ENCODE peak calls at places on chromosomes 1 and 21, in five cellular contexts. L, P, J, V and A are unnamed samples.

GRCh38 chr1:34928865-34929496 is 469 bp downstream of the DLGAP3 start:
- DNase-seq in P (peak; percentile 8), V (no peak), L (no peak), J (no peak), A (no peak)

GRCh38 chr1:205585835-205586785 is 45.7 kb downstream of the ELK4 start:
- DNase-seq in V (no peak), L (no peak), J (no peak), P (no peak), A (no peak)

GRCh38 chr21:42081138-42081537 is 10.0 kb downstream of the UMODL1 start:
- DNase-seq in P (no peak), J (no peak), V (no peak), L (no peak), A (no peak)

GRCh38 chr1:65725064-65725463 is 67.6 kb upstream of the PDE4B start:
- DNase-seq in P (no peak), V (no peak), L (no peak), J (no peak), A (no peak)

GRCh38 chr21:42834730-42835191 is 44.6 kb downstream of the WDR4 start:
- DNase-seq in L (no peak), V (no peak), P (no peak), J (no peak), A (no peak)

GRCh38 chr1:115874929-115875328 is 34.0 kb upstream of the NHLH2 start:
- DNase-seq in P (no peak), V (no peak), L (no peak), J (peak; percentile 49), A (no peak)

GRCh38 chr21:46158666-46159300 is 3.4 kb upstream of the FTCD start:
- DNase-seq in V (no peak), L (no peak), P (no peak), J (no peak), A (no peak)

GRCh38 chr1:234696986-234697385 is 87.0 kb upstream of the IRF2BP2 start:
- DNase-seq in J (peak; percentile 73), P (no peak), V (no peak), L (no peak), A (no peak)

GRCh38 chr1:200409203-200409760 is 554 bp downstream of the ZNF281 start:
- DNase-seq in L (peak; percentile 65), P (peak; percentile 57), J (peak; percentile 30), V (no peak), A (no peak)

DNA sequence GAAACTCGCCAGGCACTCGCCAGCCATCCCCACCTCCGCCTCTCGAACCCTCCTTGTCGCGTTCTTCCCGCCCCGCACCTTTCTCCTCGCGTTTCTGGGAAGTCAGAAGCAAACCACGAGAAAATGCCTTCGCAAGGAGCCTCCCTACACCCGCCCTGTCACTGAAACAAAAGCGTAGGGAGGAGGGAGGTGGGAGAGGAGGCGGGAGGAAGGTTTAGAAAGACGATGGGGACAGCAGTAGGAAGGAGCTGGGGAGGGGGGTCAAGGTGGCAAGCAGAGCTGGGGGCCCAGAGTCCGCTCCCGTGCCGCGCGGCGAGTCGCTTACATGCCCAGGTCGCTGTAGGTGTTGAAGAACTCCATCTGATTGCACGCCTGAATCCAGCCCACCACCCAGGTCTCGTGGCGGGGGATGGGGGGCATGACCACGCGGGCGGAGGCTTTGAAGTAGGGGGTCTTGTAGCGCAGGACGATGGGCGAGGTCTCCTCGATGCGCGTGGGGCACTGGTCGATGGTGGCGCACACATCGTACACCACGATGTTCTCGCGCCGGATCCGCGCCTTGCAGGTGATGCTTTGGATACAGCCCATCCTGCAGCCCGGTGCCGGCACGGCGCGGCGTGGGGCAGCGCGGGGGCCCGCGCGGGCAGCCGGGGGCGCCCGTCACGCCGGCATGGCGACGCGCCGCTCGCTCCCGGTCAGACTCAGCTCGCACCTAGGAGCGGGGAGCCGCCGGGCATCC is 971 bp downstream of the FAM78B start:
- DNase-seq in J (peak; percentile 47), P (peak; percentile 7), L (peak; percentile 50), V (no peak), A (no peak)
- H3K4me3 ChIP-seq in J (peak overlapping the region; percentile 74), P (no peak overlapping the region), L (peak overlapping the region; percentile 65), V (peak overlapping the region; percentile 69), A (peak overlapping the region; percentile 70)

DNA sequence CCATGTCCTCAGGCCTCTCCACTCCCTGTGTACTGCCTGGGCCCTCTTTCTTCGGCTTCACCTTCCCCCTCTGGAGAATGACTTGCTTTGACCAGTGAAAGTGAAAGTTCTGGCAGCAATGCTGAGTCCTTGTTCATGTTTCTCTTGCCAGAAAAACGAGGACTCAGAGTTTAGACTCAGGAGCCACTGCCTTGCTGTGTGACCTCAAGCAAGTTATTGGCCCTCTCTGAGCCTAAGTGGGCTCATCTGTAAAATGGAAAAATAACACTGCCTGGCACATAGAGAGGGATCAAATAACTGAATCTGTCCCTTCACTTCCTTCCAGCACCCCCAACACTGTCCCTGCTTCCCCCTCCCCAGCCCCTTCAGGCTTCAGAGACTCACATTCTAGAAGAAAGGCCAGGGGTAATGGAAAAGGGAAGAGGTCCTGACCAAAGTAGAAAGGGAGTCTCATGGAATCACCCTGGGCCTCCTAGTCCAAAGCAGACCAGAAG is 1.6 kb downstream of the C1QA start:
- DNase-seq in L (no peak), J (no peak), P (no peak), V (no peak), A (no peak)
- H3K4me3 ChIP-seq in L (peak overlapping the region; percentile 46), J (no peak overlapping the region), P (no peak overlapping the region), V (no peak overlapping the region), A (no peak overlapping the region)

DNA sequence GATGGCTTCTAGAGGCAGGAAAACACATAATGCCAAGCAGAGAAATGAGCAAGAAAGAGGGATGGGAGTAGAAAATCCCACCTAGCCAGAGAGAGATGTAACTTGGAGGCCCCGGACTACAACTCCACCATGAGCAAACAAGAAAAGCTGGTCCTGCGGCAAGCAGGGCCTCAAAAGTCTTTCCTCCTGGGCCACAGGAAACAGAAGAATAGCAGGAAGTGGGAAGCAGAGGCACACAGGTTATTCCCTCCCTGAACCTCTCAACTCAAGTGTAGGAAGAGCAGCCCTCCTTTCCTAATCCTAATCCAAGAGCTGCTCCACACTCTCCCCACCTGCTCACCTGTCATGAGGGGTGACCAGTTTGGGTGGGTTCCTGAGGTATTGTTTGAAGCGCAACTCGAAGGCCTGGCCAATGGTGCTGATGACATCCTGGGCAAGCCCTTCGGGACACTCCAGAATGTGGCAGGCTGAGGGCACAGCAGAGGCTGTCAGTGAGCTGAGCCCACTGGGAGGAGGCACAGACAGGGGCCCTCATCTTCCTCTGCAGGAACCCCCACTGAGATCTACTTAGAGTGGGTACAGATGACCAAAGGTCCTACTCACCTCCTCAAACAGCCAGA is 3.1 kb downstream of the SHC1 start:
- DNase-seq in J (no peak), V (no peak), P (no peak), L (no peak), A (no peak)
- H3K4me3 ChIP-seq in J (peak overlapping the region; percentile 17), V (no peak overlapping the region), P (no peak overlapping the region), L (no peak overlapping the region), A (no peak overlapping the region)

GRCh38 chr1:179879797-179880196 is 2.2 kb upstream of the TOR1AIP2 start:
- DNase-seq in P (no peak), J (no peak), V (no peak), L (no peak), A (no peak)
- H3K4me3 ChIP-seq in P (no peak overlapping the region), J (no peak overlapping the region), V (no peak overlapping the region), L (no peak overlapping the region), A (no peak overlapping the region)

DNA sequence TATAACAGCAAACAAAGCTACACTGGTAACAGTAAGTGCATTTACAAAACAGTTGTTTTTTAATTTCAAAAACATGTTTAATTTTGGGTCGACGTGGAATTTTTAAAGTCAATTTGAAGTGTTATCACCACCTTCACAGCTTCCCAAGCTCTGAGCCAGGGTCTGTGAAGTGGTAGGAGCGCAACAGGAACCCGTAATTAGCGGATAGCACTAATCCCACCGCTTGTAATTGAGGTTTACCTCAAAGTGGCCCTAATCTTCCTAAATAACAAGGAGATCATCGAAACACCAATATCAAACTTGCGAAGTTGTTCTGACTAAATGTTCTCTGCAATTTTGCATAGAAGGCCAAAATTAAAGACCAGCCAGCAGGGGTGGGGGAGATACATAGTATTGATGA is 18.8 kb downstream of the LBR start:
- DNase-seq in J (no peak), L (no peak), P (no peak), V (no peak), A (no peak)
- H3K4me3 ChIP-seq in J (no peak overlapping the region), L (no peak overlapping the region), P (no peak overlapping the region), V (no peak overlapping the region), A (no peak overlapping the region)